ENCODE peak calls at places on chromosomes 12 and 14, in ten cellular contexts. R is MCF 10A, M is HFFc6, P is choroid plexus epithelial cell, V is tibial nerve, Y is suprapubic skin, K is left ventricle myocardium inferior, C is AG04450, W is nephron progenitor cell, H is IMR-90. J is an unnamed sample.

GRCh38 chr12:78431931-78432330 is 432.6 kb upstream of the SYT1 start:
- DNase-seq in Y (no peak), C (no peak), W (no peak), P (peak; percentile 50), R (no peak), M (peak; percentile 26), V (no peak), K (no peak), H (peak; percentile 73), J (no peak)

GRCh38 chr12:131536337-131536736 is 174.6 kb upstream of the SFSWAP start:
- DNase-seq in V (peak; percentile 17), K (no peak), M (no peak), C (no peak), H (no peak), R (no peak), P (no peak), Y (no peak), W (no peak), J (no peak)

GRCh38 chr12:86261606-86262005 is 5.4 kb upstream of the MGAT4C start:
- DNase-seq in M (no peak), W (no peak), R (no peak), Y (no peak), K (no peak), P (no peak), C (no peak), V (no peak), H (no peak), J (no peak)

GRCh38 chr12:45547822-45548221 is 181.7 kb upstream of the ARID2 start:
- DNase-seq in V (no peak), W (no peak), R (no peak), C (no peak), H (peak; percentile 13), M (peak; percentile 4), Y (no peak), K (no peak), P (peak; percentile 20), J (no peak)

GRCh38 chr12:79682593-79682992 is 8.2 kb downstream of the PAWR start:
- DNase-seq in P (no peak), W (no peak), R (no peak), V (no peak), M (no peak), K (no peak), H (no peak), C (no peak), Y (no peak), J (no peak)

GRCh38 chr12:6222009-6222702 is 22.0 kb downstream of the CD9 start:
- DNase-seq in Y (no peak), R (no peak), V (no peak), C (no peak), K (no peak), W (no peak), M (no peak), H (no peak), P (no peak), J (no peak)

GRCh38 chr12:53268637-53269562 is 801 bp downstream of the ESPL1 start:
- DNase-seq in R (peak; percentile 12), V (no peak), M (peak; percentile 17), W (no peak), K (no peak), P (peak; percentile 12), C (no peak), H (no peak), Y (no peak), J (no peak)

GRCh38 chr14:93013368-93013719 is 90.4 kb downstream of the CHGA start:
- DNase-seq in K (no peak), W (no peak), M (no peak), R (peak; percentile 26), V (no peak), P (peak; percentile 48), H (peak; percentile 28), Y (no peak), C (no peak), J (no peak)

DNA sequence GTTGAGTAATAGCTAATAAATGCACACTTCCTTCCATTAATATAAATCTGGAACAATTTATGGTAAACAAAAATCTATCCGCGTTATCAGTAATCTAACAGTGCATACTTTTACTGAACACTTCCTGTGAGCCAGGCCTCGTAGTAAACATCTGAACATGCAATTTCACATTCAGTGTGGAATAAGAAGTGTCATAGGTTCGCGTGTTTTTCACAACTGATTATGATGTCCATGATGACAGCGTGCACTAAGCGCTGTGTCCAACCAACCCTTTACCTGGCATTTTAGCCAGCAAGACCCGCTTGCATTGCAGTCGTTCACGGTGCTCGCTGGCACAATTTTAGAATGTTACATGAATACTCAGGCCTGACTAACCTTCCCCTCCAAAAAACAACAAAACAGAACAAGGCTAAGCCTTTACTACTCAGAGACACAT is 2.1 kb downstream of the PNMA1 start:
- DNase-seq in M (no peak), C (no peak), W (no peak), V (no peak), Y (no peak), H (peak; percentile 27), K (no peak), R (no peak), P (no peak), J (no peak)
- TF ChIP-seq CTCF in M (no peak), C (no peak), W (no peak), V (no peak), Y (no peak), H (no peak), K (no peak), R (no peak), P (no peak), J (no peak)

GRCh38 chr14:49863483-49864262 is 11.1 kb upstream of the NEMF start:
- DNase-seq in Y (no peak), W (no peak), V (peak; percentile 25), R (peak; percentile 13), K (no peak), P (peak; percentile 30), M (no peak), H (no peak), C (no peak), J (no peak)

GRCh38 chr14:49868720-49869114 is 16.1 kb upstream of the NEMF start:
- DNase-seq in Y (no peak), R (no peak), W (no peak), M (no peak), C (no peak), K (no peak), P (no peak), V (no peak), H (no peak), J (no peak)

GRCh38 chr14:49870908-49871307 is 18.3 kb upstream of the NEMF start:
- DNase-seq in Y (no peak), H (no peak), W (no peak), V (no peak), C (no peak), P (no peak), R (no peak), K (no peak), M (no peak), J (no peak)

GRCh38 chr14:49865431-49865859 is 12.9 kb upstream of the NEMF start:
- DNase-seq in V (peak; percentile 91), W (peak; percentile 87), R (peak; percentile 74), Y (no peak), K (peak; percentile 80), P (peak; percentile 80), C (no peak), M (peak; percentile 49), H (peak; percentile 63), J (peak; percentile 91)

GRCh38 chr14:49867831-49868719 is 15.5 kb upstream of the NEMF start:
- DNase-seq in V (peak; percentile 92), M (peak; percentile 95), H (peak; percentile 83), P (peak; percentile 96), C (peak; percentile 62), R (peak; percentile 95), Y (peak; percentile 99), W (peak; percentile 98), K (peak; percentile 98), J (peak; percentile 86)
- TF ChIP-seq CTCF in V (no peak), M (no peak), H (no peak), P (no peak), C (no peak), R (no peak), Y (no peak), W (no peak), K (no peak), J (no peak)

GRCh38 chr12:27564612-27565213 is 40.7 kb downstream of the PPFIBP1 start:
- DNase-seq in H (no peak), P (no peak), W (no peak), K (no peak), M (no peak), R (no peak), V (no peak), Y (no peak), C (no peak), J (no peak)

GRCh38 chr12:27566626-27567025 is 42.6 kb downstream of the PPFIBP1 start:
- DNase-seq in K (no peak), P (no peak), H (no peak), R (no peak), M (no peak), W (no peak), V (no peak), Y (no peak), C (no peak), J (no peak)

GRCh38 chr12:27561535-27562350 is 37.7 kb downstream of the PPFIBP1 start:
- DNase-seq in Y (no peak), P (no peak), V (no peak), K (no peak), W (no peak), M (no peak), C (no peak), H (no peak), R (no peak), J (no peak)

GRCh38 chr12:27571463-27571862 is 47.5 kb downstream of the PPFIBP1 start:
- DNase-seq in R (peak; percentile 51), K (no peak), P (peak; percentile 89), M (peak; percentile 79), W (no peak), V (no peak), H (peak; percentile 91), Y (no peak), C (no peak), J (no peak)

DNA sequence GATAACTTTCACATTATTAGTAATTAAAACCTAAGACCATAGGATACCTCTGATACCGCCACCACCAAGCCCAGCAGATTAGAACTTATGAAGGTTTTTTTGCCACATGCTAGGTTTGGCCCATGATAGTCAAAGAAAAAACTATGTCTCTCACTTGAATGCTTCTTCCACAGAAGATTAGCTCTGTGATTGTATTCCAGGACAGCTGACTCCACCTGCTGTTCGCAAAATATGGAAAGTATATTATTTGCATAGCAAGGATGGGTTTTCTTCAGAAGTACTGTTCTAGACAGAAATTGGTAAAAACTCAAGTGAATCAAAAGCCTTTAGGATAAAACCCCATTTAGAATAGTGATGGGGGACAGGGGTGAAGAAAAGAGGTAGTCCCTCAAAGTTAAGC is 42.2 kb downstream of the PPFIBP1 start:
- DNase-seq in V (no peak), R (no peak), C (no peak), M (no peak), W (no peak), Y (no peak), H (no peak), P (no peak), K (no peak), J (no peak)
- TF ChIP-seq CTCF in V (no peak), R (no peak), C (no peak), M (no peak), W (no peak), Y (no peak), H (peak; percentile 20), P (peak; percentile 15), K (peak; percentile 18), J (no peak)

DNA sequence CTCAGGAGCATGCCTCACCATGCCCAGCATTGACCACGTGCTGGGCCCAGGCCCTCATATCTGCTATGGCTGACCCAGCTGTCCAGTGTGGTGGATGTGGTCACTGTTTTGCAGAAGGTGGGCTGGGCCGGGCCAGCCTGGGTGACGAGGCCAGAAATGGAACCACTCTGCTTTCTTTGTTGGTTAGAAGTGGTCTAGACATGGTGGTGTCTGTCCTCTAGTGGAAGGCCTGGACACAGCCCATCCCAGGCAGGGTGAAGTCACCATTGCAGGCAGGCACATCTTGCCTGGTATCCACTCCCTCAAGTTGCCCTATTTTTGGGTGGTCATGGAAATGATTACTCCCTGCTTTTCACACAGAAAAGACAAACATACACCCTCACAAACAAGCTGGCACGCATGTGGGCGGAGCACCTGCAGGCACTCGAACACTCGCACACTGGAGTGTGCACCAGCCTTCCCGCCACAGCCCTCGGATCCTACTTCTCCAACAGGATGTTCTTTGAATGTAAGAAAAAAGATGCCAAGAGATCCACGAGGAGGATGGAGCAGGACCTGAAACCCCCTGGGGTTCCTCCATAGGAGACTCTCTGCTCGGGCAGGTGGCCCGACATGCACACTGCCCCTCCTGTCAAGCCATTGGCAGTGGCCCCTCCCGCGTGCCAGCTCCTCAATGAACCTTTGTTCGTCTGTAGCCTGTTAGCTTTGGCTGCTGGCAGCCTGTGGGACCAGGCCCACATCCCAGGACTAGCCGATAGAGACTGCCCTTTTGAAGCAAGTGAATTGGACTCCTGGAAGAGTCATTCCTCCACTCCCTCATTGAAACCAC is 38.4 kb downstream of the MLXIP start:
- DNase-seq in K (peak; percentile 16), Y (no peak), M (no peak), P (no peak), C (no peak), R (no peak), V (no peak), H (no peak), W (no peak), J (no peak)
- TF ChIP-seq CTCF in K (peak; percentile 34), Y (no peak), M (no peak), P (peak; percentile 16), C (no peak), R (no peak), V (no peak), H (no peak), W (no peak), J (no peak)

J was measured in omental fat pad.